ENCODE peak calls at places on chromosomes 16 and 17, in eight cellular contexts. X is K562; R is CD8-positive, alpha-beta T cell; C is Peyer's patch; B is fibroblast of lung; U is OCI-LY7; T is MM.1S; W is body of pancreas. Q is an unnamed sample.

GRCh38 chr17:65813306-65813705 is 251.9 kb upstream of the AXIN2 start:
- DNase-seq in U (no peak), B (peak), T (no peak), W (no peak), C (no peak), X (no peak), R (no peak), Q (no peak)

GRCh38 chr16:21175397-21175796 is 16.9 kb downstream of the LDAF1 start:
- DNase-seq in R (no peak), C (no peak), U (no peak), T (no peak), X (no peak), B (no peak), W (no peak), Q (peak)

GRCh38 chr17:9195961-9196668 is 174.8 kb downstream of the NTN1 start:
- DNase-seq in W (no peak), U (no peak), R (no peak), T (no peak), B (no peak), C (peak), X (no peak), Q (peak)

GRCh38 chr17:82315703-82316358 is 1.6 kb downstream of the CD7 start:
- DNase-seq in U (no peak), B (no peak), C (no peak), R (peak), W (no peak), X (no peak), T (no peak), Q (no peak)

GRCh38 chr16:31869511-31870201 is 4.0 kb upstream of the ZNF267 start:
- DNase-seq in X (no peak), U (peak), T (peak), R (peak), C (no peak), B (peak), W (no peak), Q (no peak)

GRCh38 chr16:78494105-78494504 is 394.7 kb downstream of the WWOX start:
- DNase-seq in U (no peak), T (no peak), B (no peak), R (no peak), X (no peak), C (no peak), W (no peak), Q (no peak)

GRCh38 chr17:21301593-21302550 is 17.4 kb downstream of the MAP2K3 start:
- DNase-seq in W (no peak), X (peak), U (no peak), C (peak), B (no peak), R (no peak), T (no peak), Q (no peak)

GRCh38 chr17:39925282-39926134 is 1.9 kb downstream of the ORMDL3 start:
- DNase-seq in T (peak), U (no peak), W (no peak), C (no peak), R (no peak), B (no peak), X (peak), Q (no peak)

GRCh38 chr17:67602974-67603373 is 114.8 kb upstream of the NOL11 start:
- DNase-seq in U (peak), B (peak), W (peak), C (no peak), T (peak), X (no peak), R (peak), Q (no peak)

GRCh38 chr16:67562918-67563707 is 787 bp downstream of the CTCF start:
- DNase-seq in R (peak), B (peak), X (peak), U (peak), W (peak), T (peak), C (peak), Q (peak)

GRCh38 chr17:66976781-66977201 is 12.3 kb downstream of the CACNG4 start:
- DNase-seq in C (no peak), B (no peak), X (no peak), W (no peak), U (no peak), T (no peak), R (no peak), Q (no peak)

GRCh38 chr16:87543436-87544191 is 50.8 kb upstream of the ZCCHC14 start:
- DNase-seq in T (no peak), R (no peak), U (peak), X (no peak), B (no peak), W (no peak), C (no peak), Q (no peak)

GRCh38 chr17:49998836-49999511 is 4.0 kb upstream of the DLX3 start:
- DNase-seq in B (no peak), W (no peak), C (no peak), X (no peak), R (no peak), U (no peak), T (no peak), Q (no peak)

GRCh38 chr17:83007504-83008475 is 71.6 kb upstream of the METRNL start:
- DNase-seq in C (no peak), T (no peak), U (no peak), X (no peak), W (no peak), B (peak), R (no peak), Q (no peak)

GRCh38 chr16:66618588-66618987 is 14.1 kb downstream of the CMTM3 start:
- DNase-seq in U (no peak), C (no peak), R (no peak), W (no peak), B (peak), X (no peak), T (no peak), Q (no peak)

GRCh38 chr17:34269969-34270368 is at the start of gene CCL7:
- DNase-seq in X (no peak), R (no peak), W (no peak), C (no peak), B (peak), T (no peak), U (no peak), Q (no peak)

GRCh38 chr17:20203761-20204263 is 194.7 kb downstream of the SPECC1 start:
- DNase-seq in U (no peak), C (no peak), R (no peak), T (no peak), W (no peak), X (no peak), B (peak), Q (no peak)

GRCh38 chr17:81993726-81994592 is 16.5 kb downstream of the ASPSCR1 start:
- DNase-seq in C (no peak), X (no peak), B (no peak), W (no peak), U (no peak), T (no peak), R (no peak), Q (no peak)

GRCh38 chr17:19812407-19812806 is 55.3 kb downstream of the ULK2 start:
- DNase-seq in C (no peak), T (no peak), B (no peak), W (no peak), X (no peak), R (no peak), U (peak), Q (no peak)

GRCh38 chr16:55000595-55000994 is 69.9 kb downstream of the IRX5 start:
- DNase-seq in U (no peak), T (no peak), B (peak), W (no peak), X (no peak), R (no peak), C (no peak), Q (no peak)

GRCh38 chr16:86848821-86849220 is 270.5 kb downstream of the FOXL1 start:
- DNase-seq in W (no peak), C (no peak), T (no peak), U (no peak), B (no peak), X (no peak), R (no peak), Q (no peak)

GRCh38 chr17:35898283-35899070 is 18.3 kb upstream of the CCL5 start:
- DNase-seq in X (no peak), C (no peak), T (no peak), U (no peak), B (no peak), W (peak), R (peak), Q (peak)

GRCh38 chr17:74118504-74118903 is 85.0 kb upstream of the RPL38 start:
- DNase-seq in R (no peak), B (no peak), C (no peak), U (no peak), X (peak), W (no peak), T (no peak), Q (no peak)
- TF ChIP-seq CTCF in R (no peak), B (no peak), C (no peak), U (no peak), X (peak), W (no peak), T (no peak), Q (no peak)

GRCh38 chr16:9954181-9954580 is 228.0 kb downstream of the GRIN2A start:
- DNase-seq in W (no peak), B (no peak), C (no peak), X (no peak), R (no peak), U (no peak), T (no peak), Q (no peak)
- H3K27ac ChIP-seq in W (no peak), B (no peak), C (no peak), X (no peak), R (no peak), U (no peak), T (no peak), Q (no peak)

GRCh38 chr17:7441202-7441705 is 1.9 kb downstream of the FGF11 start:
- DNase-seq in U (no peak), T (no peak), R (no peak), W (no peak), C (no peak), B (peak), X (no peak), Q (no peak)
- H3K4me3 ChIP-seq in U (no peak), T (no peak), R (no peak), W (no peak), C (no peak), B (no peak), X (no peak), Q (no peak)

DNA sequence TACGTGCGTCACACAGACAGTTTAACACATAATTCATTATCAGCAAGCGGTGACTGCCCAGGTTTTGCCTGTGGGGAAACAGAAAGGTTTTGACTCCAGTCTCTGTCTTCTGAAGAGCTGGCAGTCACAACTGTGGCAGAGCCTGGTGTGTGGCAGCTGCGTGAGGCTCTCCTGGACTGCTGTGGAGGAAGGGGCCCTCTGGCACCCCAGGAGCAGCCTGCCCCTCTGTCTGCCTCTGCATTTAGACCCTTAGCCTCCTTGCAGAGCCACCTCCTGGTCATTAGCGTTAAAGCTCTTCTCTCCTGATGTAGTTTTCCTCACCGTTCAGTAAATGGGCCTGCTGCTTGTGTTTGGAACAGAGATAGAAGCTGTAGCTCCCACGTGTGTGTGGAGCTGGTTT is 10.9 kb downstream of the RAB40C start:
- DNase-seq in C (no peak), B (no peak), U (peak), W (no peak), X (no peak), T (no peak), R (no peak), Q (no peak)
- TF ChIP-seq CTCF in C (no peak), B (peak), U (peak), W (no peak), X (peak), T (no peak), R (no peak), Q (no peak)